ENCODE peak calls at places on chromosomes 11 and 22, in seven cellular contexts. V, T, D, P, X, L and M are unnamed samples.

GRCh38 chr22:28360846-28361424 is 318.7 kb downstream of the TTC28 start:
- DNase-seq in L (no peak), T (no peak), V (no peak), X (no peak), P (no peak), D (no peak), M (no peak)

GRCh38 chr11:66221726-66222236 is 46.7 kb upstream of the RAB1B start:
- DNase-seq in L (no peak), T (peak), X (no peak), D (no peak), V (no peak), P (no peak), M (no peak)

GRCh38 chr11:79262221-79262620 is 178.6 kb downstream of the TENM4 start:
- DNase-seq in D (no peak), L (peak), V (no peak), T (peak), P (no peak), X (no peak), M (no peak)

GRCh38 chr11:107799245-107799859 is 59.2 kb downstream of the SLC35F2 start:
- DNase-seq in D (peak), P (peak), T (peak), V (peak), L (peak), X (peak), M (peak)

GRCh38 chr11:1854949-1855885 is 2.3 kb downstream of the LSP1 start:
- DNase-seq in L (no peak), T (no peak), V (no peak), X (no peak), D (no peak), P (no peak), M (no peak)

GRCh38 chr11:102576350-102576749 is 45.8 kb upstream of the MMP7 start:
- DNase-seq in V (no peak), L (no peak), P (no peak), D (no peak), X (no peak), T (no peak), M (no peak)

GRCh38 chr22:21593406-21594232 is 26.1 kb downstream of the UBE2L3 start:
- DNase-seq in L (no peak), X (no peak), D (no peak), V (no peak), P (no peak), T (no peak), M (no peak)

GRCh38 chr22:29257751-29258181 is 10.0 kb downstream of the RHBDD3 start:
- DNase-seq in T (no peak), V (no peak), P (no peak), D (no peak), X (no peak), L (no peak), M (no peak)

GRCh38 chr11:72569966-72570892 is 104.0 kb downstream of the PDE2A start:
- DNase-seq in L (peak), D (peak), X (no peak), T (peak), V (no peak), P (no peak), M (no peak)

GRCh38 chr11:69091638-69092165 is 43.0 kb downstream of the TPCN2 start:
- DNase-seq in V (no peak), P (no peak), X (no peak), L (no peak), D (no peak), T (no peak), M (no peak)

GRCh38 chr11:92531051-92531747 is 306.6 kb downstream of the FAT3 start:
- DNase-seq in P (no peak), X (no peak), T (no peak), V (no peak), L (no peak), D (no peak), M (no peak)

GRCh38 chr22:39134366-39135091 is 18.0 kb downstream of the CBX7 start:
- DNase-seq in L (no peak), P (no peak), T (no peak), V (no peak), X (no peak), D (no peak), M (peak)

GRCh38 chr11:59053387-59053786 is 32.7 kb upstream of the GLYATL1B start:
- DNase-seq in P (peak), X (peak), V (peak), D (peak), T (peak), L (peak), M (no peak)
- TF ChIP-seq CTCF in P (peak), X (no peak), V (peak), D (peak), T (peak), L (peak), M (peak)

GRCh38 chr11:65100674-65101350 is 4.8 kb downstream of the VPS51 start:
- DNase-seq in X (no peak), D (no peak), V (no peak), L (peak), P (no peak), T (no peak), M (no peak)
- TF ChIP-seq CTCF in X (no peak), D (no peak), V (no peak), L (peak), P (peak), T (no peak), M (no peak)

GRCh38 chr11:62588966-62589637 is 2.2 kb downstream of the TUT1 start:
- DNase-seq in D (no peak), L (no peak), P (no peak), X (no peak), V (no peak), T (peak), M (no peak)
- TF ChIP-seq CTCF in D (peak), L (peak), P (peak), X (no peak), V (no peak), T (peak), M (peak)

DNA sequence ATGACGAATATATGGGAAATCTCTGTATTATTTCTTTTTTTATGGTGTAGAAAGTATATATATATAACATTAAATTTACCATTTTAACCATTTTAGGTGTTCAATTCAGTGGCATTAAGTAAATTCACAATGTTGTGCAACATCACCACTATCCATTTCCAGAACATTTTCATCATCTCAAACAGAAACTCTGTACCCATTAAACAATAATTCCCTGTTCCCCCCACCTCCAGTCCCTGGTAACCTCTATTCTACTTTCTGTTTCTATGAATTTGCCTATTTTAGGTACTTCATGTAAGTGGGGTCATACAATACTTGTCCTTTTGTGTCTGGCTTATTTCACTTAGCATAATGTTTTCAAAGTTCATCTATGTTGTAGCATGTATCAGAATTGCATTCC is 15.3 kb upstream of the PTS start:
- DNase-seq in X (no peak), L (no peak), T (no peak), V (no peak), P (no peak), D (no peak), M (no peak)
- TF ChIP-seq CTCF in X (no peak), L (no peak), T (no peak), V (no peak), P (no peak), D (no peak), M (no peak)

GRCh38 chr11:19955660-19956059 is 204.6 kb downstream of the DBX1 start:
- DNase-seq in V (no peak), L (no peak), T (no peak), X (no peak), D (no peak), P (no peak), M (no peak)

GRCh38 chr11:19954899-19955298 is 205.4 kb downstream of the DBX1 start:
- DNase-seq in X (no peak), V (no peak), T (peak), D (no peak), L (peak), P (no peak), M (no peak)

GRCh38 chr11:19952101-19952605 is 208.1 kb downstream of the DBX1 start:
- DNase-seq in L (no peak), X (no peak), P (no peak), T (no peak), V (no peak), D (peak), M (no peak)

GRCh38 chr11:19953342-19953741 is 206.9 kb downstream of the DBX1 start:
- DNase-seq in P (no peak), V (no peak), L (peak), X (no peak), T (peak), D (peak), M (no peak)

DNA sequence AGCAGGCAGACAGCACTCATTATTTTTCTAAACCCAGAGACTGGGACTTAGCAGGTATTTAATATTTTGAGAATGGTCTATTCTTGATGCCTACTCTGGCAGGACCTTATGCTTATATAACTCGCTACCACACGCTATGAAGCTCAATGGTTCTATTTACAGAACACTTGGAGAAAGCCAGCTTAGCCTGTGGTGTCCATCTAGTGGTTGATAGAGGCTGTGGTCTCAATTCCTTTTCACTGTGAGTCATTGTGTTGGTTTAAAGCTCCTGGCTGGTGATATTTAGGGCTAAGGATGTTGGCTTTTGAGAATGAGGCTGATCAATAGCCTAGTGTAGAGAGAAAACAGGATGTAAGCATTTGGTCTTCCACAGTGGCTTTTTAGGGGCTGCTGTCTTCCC is 206.4 kb downstream of the DBX1 start:
- DNase-seq in V (no peak), L (peak), T (peak), D (peak), X (no peak), P (no peak), M (no peak)
- TF ChIP-seq CTCF in V (no peak), L (peak), T (peak), D (peak), X (peak), P (peak), M (peak)